ENCODE peak calls at places on chromosomes 3 and 15, in four cellular contexts. B, J, L and M are unnamed samples.

GRCh38 chr15:99981223-99981647 is 248.0 kb upstream of the LYSMD4 start:
- DNase-seq in B (no peak), J (no peak), L (no peak), M (no peak)

GRCh38 chr3:41143421-41144031 is 55.8 kb upstream of the CTNNB1 start:
- DNase-seq in B (no peak), J (no peak), L (no peak), M (no peak)

GRCh38 chr3:177335728-177336127 is 138.4 kb upstream of the TBL1XR1 start:
- DNase-seq in B (no peak), J (no peak), L (no peak), M (no peak)

GRCh38 chr15:55518641-55519040 is 10.6 kb upstream of the DNAAF4 start:
- DNase-seq in B (no peak), J (no peak), L (no peak), M (no peak)

GRCh38 chr15:101723161-101723873 is 956 bp downstream of the TARS3 start:
- DNase-seq in B (no peak), J (peak), L (no peak), M (peak)

GRCh38 chr15:34914316-34914715 is 55.2 kb downstream of the AQR start:
- DNase-seq in B (no peak), J (no peak), L (no peak), M (no peak)

GRCh38 chr3:45765956-45766355 is 30.4 kb downstream of the SLC6A20 start:
- DNase-seq in B (no peak), J (no peak), L (no peak), M (no peak)

GRCh38 chr3:126546013-126546412 is 12.7 kb downstream of the C3orf22 start:
- DNase-seq in B (no peak), J (no peak), L (no peak), M (no peak)

GRCh38 chr3:64187065-64187959 is 38.0 kb downstream of the PRICKLE2 start:
- DNase-seq in B (no peak), J (no peak), L (peak), M (no peak)

GRCh38 chr3:31170932-31171670 is 276.6 kb upstream of the GADL1 start:
- DNase-seq in B (no peak), J (no peak), L (peak), M (no peak)

GRCh38 chr3:114223146-114223545 is 14.2 kb downstream of the ZNF80 start:
- DNase-seq in B (no peak), J (peak), L (no peak), M (no peak)

GRCh38 chr3:64166584-64167155 is 58.6 kb downstream of the PRICKLE2 start:
- DNase-seq in B (no peak), J (no peak), L (peak), M (no peak)

GRCh38 chr15:101613130-101614000 is 38.8 kb downstream of the TM2D3 start:
- DNase-seq in B (peak), J (no peak), L (no peak), M (peak)

GRCh38 chr15:87689716-87690115 is 566.8 kb downstream of the NTRK3 start:
- DNase-seq in B (no peak), J (no peak), L (no peak), M (no peak)